ENCODE peak calls at places on chromosomes 11 and 22, in ten cellular contexts. One of them, this sample, is unnamed.

GRCh38 chr11:12120031-12121008 is 9.9 kb downstream of the MICAL2 start:
- DNase-seq in GM04504: no peak
- DNase-seq in posterior vena cava: no peak
- DNase-seq in thoracic aorta: no peak
- DNase-seq in kidney glomerular epithelial cell: peak
- DNase-seq in coronary artery: no peak
- DNase-seq in CD8-positive, alpha-beta T cell: no peak
- DNase-seq in activated CD4-positive, alpha-beta T cell treated with anti-CD3 and anti-CD28 coated beads, Interleukin-2, amount 50 U/mL, for 48 hours: no peak
- DNase-seq in hippocampal formation: no peak
- DNase-seq in GM20000: no peak
- DNase-seq in this sample: no peak

GRCh38 chr11:65390099-65390941 is 3.9 kb downstream of the FRMD8 start:
- DNase-seq in GM04504: no peak
- DNase-seq in posterior vena cava: no peak
- DNase-seq in thoracic aorta: no peak
- DNase-seq in kidney glomerular epithelial cell: no peak
- DNase-seq in coronary artery: no peak
- DNase-seq in CD8-positive, alpha-beta T cell: no peak
- DNase-seq in activated CD4-positive, alpha-beta T cell treated with anti-CD3 and anti-CD28 coated beads, Interleukin-2, amount 50 U/mL, for 48 hours: no peak
- DNase-seq in hippocampal formation: no peak
- DNase-seq in GM20000: peak
- DNase-seq in this sample: no peak

GRCh38 chr22:49956914-49957825 is 3.4 kb upstream of the PIM3 start:
- DNase-seq in GM04504: no peak
- DNase-seq in posterior vena cava: no peak
- DNase-seq in thoracic aorta: no peak
- DNase-seq in kidney glomerular epithelial cell: no peak
- DNase-seq in coronary artery: no peak
- DNase-seq in CD8-positive, alpha-beta T cell: peak
- DNase-seq in activated CD4-positive, alpha-beta T cell treated with anti-CD3 and anti-CD28 coated beads, Interleukin-2, amount 50 U/mL, for 48 hours: no peak
- DNase-seq in hippocampal formation: no peak
- DNase-seq in GM20000: no peak
- DNase-seq in this sample: no peak

GRCh38 chr22:41369089-41369745 is 12.5 kb upstream of the TEF start:
- DNase-seq in GM04504: no peak
- DNase-seq in posterior vena cava: no peak
- DNase-seq in thoracic aorta: no peak
- DNase-seq in kidney glomerular epithelial cell: no peak
- DNase-seq in coronary artery: no peak
- DNase-seq in CD8-positive, alpha-beta T cell: no peak
- DNase-seq in activated CD4-positive, alpha-beta T cell treated with anti-CD3 and anti-CD28 coated beads, Interleukin-2, amount 50 U/mL, for 48 hours: no peak
- DNase-seq in hippocampal formation: no peak
- DNase-seq in GM20000: no peak
- DNase-seq in this sample: no peak

GRCh38 chr11:115764172-115764571 is 260.0 kb upstream of the CADM1 start:
- DNase-seq in GM04504: no peak
- DNase-seq in posterior vena cava: no peak
- DNase-seq in thoracic aorta: no peak
- DNase-seq in kidney glomerular epithelial cell: no peak
- DNase-seq in coronary artery: no peak
- DNase-seq in CD8-positive, alpha-beta T cell: no peak
- DNase-seq in activated CD4-positive, alpha-beta T cell treated with anti-CD3 and anti-CD28 coated beads, Interleukin-2, amount 50 U/mL, for 48 hours: no peak
- DNase-seq in hippocampal formation: no peak
- DNase-seq in GM20000: no peak
- DNase-seq in this sample: no peak

GRCh38 chr22:47316020-47316419 is 553.6 kb downstream of the TBC1D22A start:
- DNase-seq in GM04504: no peak
- DNase-seq in posterior vena cava: no peak
- DNase-seq in thoracic aorta: no peak
- DNase-seq in kidney glomerular epithelial cell: no peak
- DNase-seq in coronary artery: no peak
- DNase-seq in CD8-positive, alpha-beta T cell: no peak
- DNase-seq in activated CD4-positive, alpha-beta T cell treated with anti-CD3 and anti-CD28 coated beads, Interleukin-2, amount 50 U/mL, for 48 hours: no peak
- DNase-seq in hippocampal formation: no peak
- DNase-seq in GM20000: no peak
- DNase-seq in this sample: no peak

GRCh38 chr22:29947410-29948387 is 64.7 kb downstream of the MTMR3 start:
- DNase-seq in GM04504: no peak
- DNase-seq in posterior vena cava: no peak
- DNase-seq in thoracic aorta: no peak
- DNase-seq in kidney glomerular epithelial cell: no peak
- DNase-seq in coronary artery: no peak
- DNase-seq in CD8-positive, alpha-beta T cell: no peak
- DNase-seq in activated CD4-positive, alpha-beta T cell treated with anti-CD3 and anti-CD28 coated beads, Interleukin-2, amount 50 U/mL, for 48 hours: no peak
- DNase-seq in hippocampal formation: no peak
- DNase-seq in GM20000: no peak
- DNase-seq in this sample: no peak

GRCh38 chr11:118615282-118615979 is 8.0 kb downstream of the PHLDB1 start:
- DNase-seq in GM04504: no peak
- DNase-seq in posterior vena cava: peak
- DNase-seq in thoracic aorta: no peak
- DNase-seq in kidney glomerular epithelial cell: peak
- DNase-seq in coronary artery: peak
- DNase-seq in CD8-positive, alpha-beta T cell: no peak
- DNase-seq in activated CD4-positive, alpha-beta T cell treated with anti-CD3 and anti-CD28 coated beads, Interleukin-2, amount 50 U/mL, for 48 hours: no peak
- DNase-seq in hippocampal formation: no peak
- DNase-seq in GM20000: no peak
- DNase-seq in this sample: no peak

GRCh38 chr11:72223615-72224586 is 666 bp upstream of the INPPL1 start:
- DNase-seq in GM04504: peak
- DNase-seq in posterior vena cava: peak
- DNase-seq in thoracic aorta: no peak
- DNase-seq in kidney glomerular epithelial cell: no peak
- DNase-seq in coronary artery: no peak
- DNase-seq in CD8-positive, alpha-beta T cell: peak
- DNase-seq in activated CD4-positive, alpha-beta T cell treated with anti-CD3 and anti-CD28 coated beads, Interleukin-2, amount 50 U/mL, for 48 hours: peak
- DNase-seq in hippocampal formation: no peak
- DNase-seq in GM20000: peak
- DNase-seq in this sample: peak

GRCh38 chr22:36149464-36149863 is 11.1 kb downstream of the APOL3 start:
- DNase-seq in GM04504: no peak
- DNase-seq in posterior vena cava: no peak
- DNase-seq in thoracic aorta: no peak
- DNase-seq in kidney glomerular epithelial cell: no peak
- DNase-seq in coronary artery: no peak
- DNase-seq in CD8-positive, alpha-beta T cell: no peak
- DNase-seq in activated CD4-positive, alpha-beta T cell treated with anti-CD3 and anti-CD28 coated beads, Interleukin-2, amount 50 U/mL, for 48 hours: no peak
- DNase-seq in hippocampal formation: no peak
- DNase-seq in GM20000: no peak
- DNase-seq in this sample: no peak

GRCh38 chr11:22807391-22807790 is 22.2 kb downstream of the SVIP start:
- DNase-seq in GM04504: no peak
- DNase-seq in posterior vena cava: no peak
- DNase-seq in thoracic aorta: no peak
- DNase-seq in kidney glomerular epithelial cell: no peak
- DNase-seq in coronary artery: no peak
- DNase-seq in CD8-positive, alpha-beta T cell: no peak
- DNase-seq in activated CD4-positive, alpha-beta T cell treated with anti-CD3 and anti-CD28 coated beads, Interleukin-2, amount 50 U/mL, for 48 hours: no peak
- DNase-seq in hippocampal formation: no peak
- DNase-seq in GM20000: no peak
- DNase-seq in this sample: no peak

GRCh38 chr11:1087279-1087960 is 12.7 kb downstream of the MUC2 start:
- DNase-seq in GM04504: no peak
- DNase-seq in posterior vena cava: peak
- DNase-seq in thoracic aorta: no peak
- DNase-seq in kidney glomerular epithelial cell: no peak
- DNase-seq in coronary artery: no peak
- DNase-seq in CD8-positive, alpha-beta T cell: no peak
- DNase-seq in activated CD4-positive, alpha-beta T cell treated with anti-CD3 and anti-CD28 coated beads, Interleukin-2, amount 50 U/mL, for 48 hours: no peak
- DNase-seq in hippocampal formation: no peak
- DNase-seq in GM20000: no peak
- DNase-seq in this sample: no peak

GRCh38 chr11:29093416-29093815 is 923.4 kb downstream of the KCNA4 start:
- DNase-seq in GM04504: peak
- DNase-seq in posterior vena cava: no peak
- DNase-seq in thoracic aorta: no peak
- DNase-seq in kidney glomerular epithelial cell: peak
- DNase-seq in coronary artery: no peak
- DNase-seq in CD8-positive, alpha-beta T cell: no peak
- DNase-seq in activated CD4-positive, alpha-beta T cell treated with anti-CD3 and anti-CD28 coated beads, Interleukin-2, amount 50 U/mL, for 48 hours: no peak
- DNase-seq in hippocampal formation: no peak
- DNase-seq in GM20000: no peak
- DNase-seq in this sample: no peak

GRCh38 chr11:66022401-66023185 is 3.7 kb downstream of the CATSPER1 start:
- DNase-seq in GM04504: peak
- DNase-seq in posterior vena cava: peak
- DNase-seq in thoracic aorta: no peak
- DNase-seq in kidney glomerular epithelial cell: peak
- DNase-seq in coronary artery: no peak
- DNase-seq in CD8-positive, alpha-beta T cell: peak
- DNase-seq in activated CD4-positive, alpha-beta T cell treated with anti-CD3 and anti-CD28 coated beads, Interleukin-2, amount 50 U/mL, for 48 hours: peak
- DNase-seq in hippocampal formation: peak
- DNase-seq in GM20000: peak
- DNase-seq in this sample: peak

GRCh38 chr11:9787981-9788521 is 124.2 kb downstream of the SWAP70 start:
- DNase-seq in GM04504: peak
- DNase-seq in posterior vena cava: no peak
- DNase-seq in thoracic aorta: peak
- DNase-seq in kidney glomerular epithelial cell: peak
- DNase-seq in coronary artery: no peak
- DNase-seq in CD8-positive, alpha-beta T cell: no peak
- DNase-seq in activated CD4-positive, alpha-beta T cell treated with anti-CD3 and anti-CD28 coated beads, Interleukin-2, amount 50 U/mL, for 48 hours: no peak
- DNase-seq in hippocampal formation: no peak
- DNase-seq in GM20000: no peak
- DNase-seq in this sample: no peak

GRCh38 chr11:25628030-25628429 is 703.9 kb upstream of the ANO3 start:
- DNase-seq in GM04504: no peak
- DNase-seq in posterior vena cava: no peak
- DNase-seq in thoracic aorta: no peak
- DNase-seq in kidney glomerular epithelial cell: no peak
- DNase-seq in coronary artery: no peak
- DNase-seq in CD8-positive, alpha-beta T cell: no peak
- DNase-seq in activated CD4-positive, alpha-beta T cell treated with anti-CD3 and anti-CD28 coated beads, Interleukin-2, amount 50 U/mL, for 48 hours: no peak
- DNase-seq in hippocampal formation: no peak
- DNase-seq in GM20000: no peak
- DNase-seq in this sample: no peak

GRCh38 chr22:47030881-47031627 is 268.6 kb downstream of the TBC1D22A start:
- DNase-seq in GM04504: peak
- DNase-seq in posterior vena cava: peak
- DNase-seq in thoracic aorta: no peak
- DNase-seq in kidney glomerular epithelial cell: no peak
- DNase-seq in coronary artery: no peak
- DNase-seq in CD8-positive, alpha-beta T cell: no peak
- DNase-seq in activated CD4-positive, alpha-beta T cell treated with anti-CD3 and anti-CD28 coated beads, Interleukin-2, amount 50 U/mL, for 48 hours: no peak
- DNase-seq in hippocampal formation: no peak
- DNase-seq in GM20000: no peak
- DNase-seq in this sample: no peak

GRCh38 chr11:111939836-111940604 is 2.9 kb downstream of the DIXDC1 start:
- DNase-seq in GM04504: peak
- DNase-seq in posterior vena cava: no peak
- DNase-seq in thoracic aorta: no peak
- DNase-seq in kidney glomerular epithelial cell: no peak
- DNase-seq in coronary artery: no peak
- DNase-seq in CD8-positive, alpha-beta T cell: no peak
- DNase-seq in activated CD4-positive, alpha-beta T cell treated with anti-CD3 and anti-CD28 coated beads, Interleukin-2, amount 50 U/mL, for 48 hours: no peak
- DNase-seq in hippocampal formation: no peak
- DNase-seq in GM20000: no peak
- DNase-seq in this sample: no peak

GRCh38 chr11:122910775-122911174 is 28.2 kb downstream of the JHY start:
- DNase-seq in GM04504: no peak
- DNase-seq in posterior vena cava: no peak
- DNase-seq in thoracic aorta: no peak
- DNase-seq in kidney glomerular epithelial cell: peak
- DNase-seq in coronary artery: no peak
- DNase-seq in CD8-positive, alpha-beta T cell: no peak
- DNase-seq in activated CD4-positive, alpha-beta T cell treated with anti-CD3 and anti-CD28 coated beads, Interleukin-2, amount 50 U/mL, for 48 hours: no peak
- DNase-seq in hippocampal formation: peak
- DNase-seq in GM20000: no peak
- DNase-seq in this sample: no peak